ENCODE peak calls at places on chromosomes 7 and 10, in seven cellular contexts. L is fibroblast of lung; A is HCT116; V is CD8-positive, alpha-beta memory T cell; I is right atrium auricular region; Y is left ventricle myocardium inferior; N is ascending aorta. W is an unnamed sample.

GRCh38 chr10:86946215-86947170 is 10.9 kb downstream of the MMRN2 start:
- DNase-seq in L (no peak), A (no peak), V (no peak), I (peak), Y (peak), N (peak), W (peak)

GRCh38 chr10:44805461-44806210 is 105.5 kb upstream of the TMEM72 start:
- DNase-seq in L (peak), A (no peak), V (no peak), I (no peak), Y (peak), N (no peak), W (no peak)

GRCh38 chr10:4068255-4069028 is 283.4 kb upstream of the KLF6 start:
- DNase-seq in L (no peak), A (no peak), V (no peak), I (no peak), Y (no peak), N (no peak), W (no peak)

GRCh38 chr10:810351-810846 is 120.9 kb upstream of the DIP2C start:
- DNase-seq in L (no peak), A (no peak), V (no peak), I (peak), Y (no peak), N (no peak), W (no peak)

GRCh38 chr7:3673524-3673923 is 372.5 kb downstream of the SDK1 start:
- DNase-seq in L (peak), A (no peak), V (peak), I (no peak), Y (peak), N (no peak), W (peak)

GRCh38 chr10:132302421-132302820 is 5.3 kb downstream of the STK32C start:
- DNase-seq in L (no peak), A (no peak), V (no peak), I (no peak), Y (no peak), N (peak), W (no peak)

GRCh38 chr7:65477326-65477725 is 103.7 kb downstream of the ZNF92 start:
- DNase-seq in L (no peak), A (peak), V (no peak), I (no peak), Y (no peak), N (no peak), W (no peak)

GRCh38 chr10:132263866-132264265 is 43.9 kb downstream of the STK32C start:
- DNase-seq in L (no peak), A (no peak), V (no peak), I (no peak), Y (no peak), N (no peak), W (no peak)

GRCh38 chr10:2979267-2979660 is 88.1 kb upstream of the PFKP start:
- DNase-seq in L (peak), A (no peak), V (no peak), I (no peak), Y (no peak), N (no peak), W (peak)

GRCh38 chr7:3404490-3404889 is 103.4 kb downstream of the SDK1 start:
- DNase-seq in L (peak), A (no peak), V (no peak), I (no peak), Y (no peak), N (no peak), W (no peak)

GRCh38 chr7:32579776-32580175 is 84.5 kb downstream of the AVL9 start:
- DNase-seq in L (no peak), A (no peak), V (no peak), I (no peak), Y (no peak), N (no peak), W (no peak)

GRCh38 chr10:89946106-89946505 is 244.7 kb downstream of the KIF20B start:
- DNase-seq in L (peak), A (no peak), V (no peak), I (no peak), Y (no peak), N (no peak), W (no peak)

GRCh38 chr7:158431941-158432347 is 155.7 kb downstream of the PTPRN2 start:
- DNase-seq in L (peak), A (peak), V (no peak), I (peak), Y (peak), N (peak), W (peak)

GRCh38 chr10:111598433-111599059 is 521.7 kb downstream of the ADRA2A start:
- DNase-seq in L (peak), A (peak), V (peak), I (peak), Y (no peak), N (peak), W (peak)

GRCh38 chr10:113957013-113957412 is 86.7 kb upstream of the ADRB1 start:
- DNase-seq in L (peak), A (no peak), V (no peak), I (no peak), Y (no peak), N (no peak), W (peak)

GRCh38 chr10:87691515-87692070 is 31.9 kb downstream of the PAPSS2 start:
- DNase-seq in L (no peak), A (no peak), V (no peak), I (no peak), Y (no peak), N (no peak), W (no peak)

GRCh38 chr7:2309889-2310331 is 4.3 kb downstream of the SNX8 start:
- DNase-seq in L (peak), A (peak), V (no peak), I (no peak), Y (no peak), N (no peak), W (peak)

GRCh38 chr10:76382381-76382851 is 951.0 kb downstream of the LRMDA start:
- DNase-seq in L (peak), A (no peak), V (no peak), I (no peak), Y (no peak), N (no peak), W (peak)

GRCh38 chr10:62581351-62581750 is 207.2 kb downstream of the ZNF365 start:
- DNase-seq in L (peak), A (no peak), V (no peak), I (no peak), Y (no peak), N (no peak), W (no peak)

GRCh38 chr10:62584216-62584615 is 210.0 kb downstream of the ZNF365 start:
- DNase-seq in L (peak), A (no peak), V (no peak), I (no peak), Y (no peak), N (no peak), W (peak)

GRCh38 chr10:62584726-62585125 is 210.6 kb downstream of the ZNF365 start:
- DNase-seq in L (peak), A (no peak), V (no peak), I (no peak), Y (no peak), N (no peak), W (no peak)

GRCh38 chr10:62582098-62582705 is 208.0 kb downstream of the ZNF365 start:
- DNase-seq in L (peak), A (no peak), V (no peak), I (no peak), Y (no peak), N (no peak), W (no peak)

GRCh38 chr10:62582804-62583208 is 208.6 kb downstream of the ZNF365 start:
- DNase-seq in L (peak), A (no peak), V (no peak), I (peak), Y (peak), N (peak), W (peak)
- H3K27ac ChIP-seq in L (peak), A (no peak), V (no peak), I (peak), Y (peak), N (no peak), W (peak)

GRCh38 chr10:102791754-102792153 is 45.5 kb downstream of the CYP17A1 start:
- DNase-seq in L (no peak), A (no peak), V (no peak), I (no peak), Y (no peak), N (no peak), W (no peak)
- H3K27ac ChIP-seq in L (no peak), A (no peak), V (no peak), I (peak), Y (peak), N (peak), W (no peak)

DNA sequence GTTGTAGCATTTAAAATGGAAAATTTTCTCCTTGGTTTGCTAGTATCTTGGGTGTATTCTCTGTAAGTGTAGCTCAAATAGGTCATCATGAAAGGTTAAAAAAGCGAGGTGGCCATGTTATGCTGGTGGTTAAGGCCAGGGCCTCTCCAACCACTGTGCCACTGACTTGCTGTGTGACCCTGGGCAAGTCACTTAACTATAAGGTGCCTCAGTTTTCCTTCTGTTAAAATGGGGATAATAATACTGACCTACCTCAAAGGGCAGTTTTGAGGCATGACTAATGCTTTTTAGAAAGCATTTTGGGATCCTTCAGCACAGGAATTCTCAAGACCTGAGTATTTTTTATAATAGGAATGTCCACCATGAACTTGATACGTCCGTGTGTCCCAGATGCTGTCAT is 17.1 kb downstream of the SCD start:
- DNase-seq in L (no peak), A (no peak), V (no peak), I (no peak), Y (no peak), N (no peak), W (no peak)
- H3K27ac ChIP-seq in L (peak), A (peak), V (no peak), I (peak), Y (no peak), N (no peak), W (no peak)

DNA sequence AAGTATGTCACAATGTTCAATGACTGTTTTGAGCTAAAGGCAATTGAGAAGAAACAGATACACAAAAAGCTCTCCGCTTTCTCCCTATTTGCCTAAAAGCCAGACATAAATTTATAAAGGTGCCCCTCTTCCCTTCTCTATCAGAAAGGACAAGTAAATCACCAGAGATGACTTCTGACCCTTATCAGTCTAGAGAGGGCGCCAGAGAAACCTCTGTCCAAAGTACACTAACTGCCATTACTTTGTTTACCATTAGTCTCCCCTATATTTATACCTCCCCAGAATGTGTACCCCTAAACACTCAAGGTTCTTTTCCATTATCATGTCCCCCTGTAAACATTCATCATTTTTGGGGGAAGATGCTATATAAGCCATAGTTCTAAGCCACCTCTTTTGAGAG is 49.3 kb downstream of the TPK1 start:
- DNase-seq in L (no peak), A (peak), V (no peak), I (no peak), Y (no peak), N (no peak), W (no peak)
- H3K27ac ChIP-seq in L (no peak), A (no peak), V (no peak), I (no peak), Y (no peak), N (no peak), W (no peak)

GRCh38 chr7:55369427-55369826 is 4.3 kb downstream of the LANCL2 start:
- DNase-seq in L (peak), A (no peak), V (no peak), I (no peak), Y (no peak), N (no peak), W (peak)
- H3K27ac ChIP-seq in L (no peak), A (no peak), V (no peak), I (no peak), Y (no peak), N (no peak), W (no peak)

DNA sequence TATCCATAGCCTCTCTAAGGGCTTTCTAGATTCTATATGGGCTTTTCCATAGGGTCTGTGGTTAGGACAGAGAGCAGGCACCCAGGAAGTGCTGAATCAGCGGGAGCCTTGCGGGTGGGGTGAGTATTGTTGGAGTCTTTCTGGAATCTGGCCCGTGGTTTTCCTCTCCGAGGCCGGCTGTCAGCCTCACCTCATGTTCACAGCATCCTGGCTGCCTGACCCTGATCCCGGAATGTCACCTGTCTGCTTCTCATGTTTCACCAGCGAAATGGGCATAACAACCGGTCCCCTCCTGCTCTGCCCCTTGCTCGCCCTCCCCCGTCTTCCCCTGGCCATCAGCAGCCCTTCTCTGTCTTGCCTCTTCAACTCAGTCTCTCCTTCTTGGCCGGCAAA is 36.5 kb downstream of the DDIT4 start:
- DNase-seq in L (peak), A (no peak), V (no peak), I (no peak), Y (no peak), N (no peak), W (no peak)
- H3K27ac ChIP-seq in L (no peak), A (peak), V (no peak), I (peak), Y (peak), N (peak), W (no peak)

W was measured in SJSA1.